ENCODE peak calls at places on chromosomes 1 and 21, in five cellular contexts. F is GM12878, K is mammary epithelial cell, E is fibroblast of lung, L is H1. H is an unnamed sample. For H3K36me3, the result is how much of the 10 kb centered on the place peaks cover.

GRCh38 chr1:31181515-31182343 is 58.0 kb downstream of the NKAIN1 start:
- DNase-seq in F (no peak), K (peak), E (peak), L (peak), H (no peak)

GRCh38 chr1:244301595-244302130 is 150.0 kb downstream of the ADSS2 start:
- DNase-seq in F (no peak), K (no peak), E (no peak), L (no peak), H (no peak)

GRCh38 chr1:236870721-236871120 is 75.6 kb downstream of the MTR start:
- DNase-seq in F (no peak), K (no peak), E (no peak), L (no peak), H (no peak)

GRCh38 chr1:18151436-18151835 is 43.8 kb downstream of the IGSF21 start:
- DNase-seq in F (no peak), K (no peak), E (no peak), L (no peak), H (no peak)

GRCh38 chr1:109197163-109198042 is 16.3 kb upstream of the SARS1 start:
- DNase-seq in F (no peak), K (peak), E (peak), L (no peak), H (peak)

GRCh38 chr1:1440941-1441888 is 5.7 kb downstream of the VWA1 start:
- DNase-seq in F (no peak), K (no peak), E (no peak), L (peak), H (no peak)

GRCh38 chr1:36208978-36209708 is 15.1 kb upstream of the THRAP3 start:
- DNase-seq in F (no peak), K (no peak), E (no peak), L (no peak), H (no peak)

GRCh38 chr21:36549470-36549869 is 69.5 kb upstream of the CLDN14 start:
- DNase-seq in F (no peak), K (no peak), E (no peak), L (peak), H (no peak)

GRCh38 chr1:59346429-59346828 is 49.5 kb downstream of the FGGY start:
- DNase-seq in F (no peak), K (no peak), E (no peak), L (no peak), H (no peak)

GRCh38 chr1:20150326-20150705 is 11.2 kb downstream of the PLA2G2F start:
- DNase-seq in F (no peak), K (no peak), E (no peak), L (no peak), H (no peak)

GRCh38 chr1:48691429-48692001 is 85.2 kb downstream of the BEND5 start:
- DNase-seq in F (no peak), K (no peak), E (no peak), L (no peak), H (no peak)

GRCh38 chr1:217133958-217134856 is 411.0 kb upstream of the ESRRG start:
- DNase-seq in F (no peak), K (no peak), E (peak), L (peak), H (no peak)

GRCh38 chr1:217135987-217136894 is 413.0 kb upstream of the ESRRG start:
- DNase-seq in F (no peak), K (no peak), E (no peak), L (peak), H (no peak)

GRCh38 chr1:217134857-217135568 is 411.8 kb upstream of the ESRRG start:
- DNase-seq in F (no peak), K (peak), E (peak), L (peak), H (no peak)

GRCh38 chr1:217135569-217135915 is 412.3 kb upstream of the ESRRG start:
- DNase-seq in F (no peak), K (peak), E (peak), L (peak), H (no peak)

GRCh38 chr1:217133092-217133491 is 409.9 kb upstream of the ESRRG start:
- DNase-seq in F (no peak), K (no peak), E (no peak), L (peak), H (no peak)
- TF ChIP-seq EZH2 in F (no peak), K (no peak), E (no peak), L (peak), H (no peak)

DNA sequence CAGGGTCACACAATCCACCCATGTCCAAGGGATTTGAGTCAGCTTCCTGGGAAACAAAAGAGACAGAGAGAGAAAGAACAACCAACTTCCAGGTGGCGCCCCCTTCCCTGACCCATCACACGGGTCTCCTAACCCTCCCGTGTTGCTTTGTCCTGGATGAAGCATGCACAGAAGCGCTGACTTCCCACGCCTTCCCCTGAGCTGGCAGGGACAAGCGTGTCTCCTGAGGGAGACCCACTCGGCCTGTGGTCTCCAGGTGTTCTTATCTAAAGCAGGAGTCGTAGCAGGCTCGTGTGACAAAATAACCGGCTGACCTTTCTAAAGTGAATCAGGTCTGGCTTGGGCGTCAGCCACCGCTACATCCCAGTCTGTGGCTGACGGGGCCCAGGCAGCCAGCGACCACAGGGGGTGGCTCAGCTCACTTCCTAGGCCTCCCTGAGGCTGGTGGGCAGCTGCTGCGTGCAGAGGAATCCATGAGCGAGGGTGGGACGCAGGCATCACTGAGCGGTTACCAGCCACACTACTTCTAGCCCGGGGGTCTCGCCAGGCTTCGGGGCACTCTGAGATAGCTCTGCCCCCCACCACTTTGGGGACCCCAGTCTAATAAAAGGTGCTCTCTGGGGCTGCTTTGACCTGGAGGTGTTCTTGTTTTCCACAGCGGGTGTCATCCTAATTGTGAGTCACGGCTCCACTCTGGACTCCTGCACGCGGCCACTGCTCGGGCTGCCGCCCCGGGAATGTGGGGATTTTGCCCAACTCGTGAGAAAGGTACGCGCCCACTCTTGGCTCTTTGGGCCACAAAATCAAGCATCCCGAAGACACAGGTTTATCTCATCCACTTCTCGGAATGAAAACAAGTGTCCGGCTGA is 40.4 kb downstream of the UBASH3A start:
- DNase-seq in F (no peak), K (no peak), E (no peak), L (no peak), H (no peak)
- H3K36me3 ChIP-seq in F (under half), K (under half), E (under half), L (under half), H (under half)

DNA sequence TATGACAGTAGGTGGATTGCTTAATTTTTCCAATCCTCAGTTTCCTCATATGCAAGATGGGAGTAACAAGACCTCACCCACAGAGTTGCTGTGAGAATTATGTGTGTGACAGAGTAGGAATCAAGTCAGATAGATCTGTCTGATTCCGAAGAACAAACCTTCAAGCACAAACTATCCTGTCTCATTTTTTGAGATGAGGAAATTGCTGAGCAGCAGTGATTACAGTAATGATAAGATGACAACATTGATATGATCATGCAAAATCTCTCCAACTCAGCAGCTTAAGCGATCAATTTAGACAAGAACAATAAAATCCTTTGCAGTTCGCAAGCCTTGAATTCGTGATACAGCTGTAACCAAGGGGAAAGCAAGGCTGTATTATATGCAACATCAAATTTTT is 474.1 kb downstream of the OMA1 start:
- DNase-seq in F (no peak), K (no peak), E (no peak), L (no peak), H (no peak)
- TF ChIP-seq EZH2 in F (no peak), K (no peak), E (no peak), L (no peak), H (no peak)

GRCh38 chr21:34830386-34831140 is 161.8 kb downstream of the CLIC6 start:
- DNase-seq in F (no peak), K (no peak), E (no peak), L (no peak), H (no peak)
- H3K36me3 ChIP-seq in F (under half), K (half or more), E (under half), L (under half), H (under half)

DNA sequence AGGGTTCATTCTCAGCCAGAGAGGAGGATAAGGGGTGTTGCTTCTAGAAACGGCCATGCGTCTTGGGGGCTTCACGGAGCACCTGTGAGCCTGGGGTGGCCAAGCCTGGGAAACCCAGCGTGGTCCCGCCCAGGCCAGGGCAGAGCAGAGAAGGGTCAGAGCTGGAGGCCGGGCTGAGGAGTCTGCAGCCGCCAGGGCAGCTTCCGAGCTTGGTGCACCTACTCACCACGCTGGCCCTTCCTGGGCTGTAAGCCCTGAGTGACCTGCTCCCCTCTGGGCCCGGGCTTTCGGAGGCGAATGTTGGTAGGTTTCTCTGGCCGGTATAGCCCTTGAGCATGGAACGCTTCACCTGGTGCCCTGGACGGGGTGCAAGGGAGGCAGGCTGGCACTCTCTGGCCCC is 169.8 kb upstream of the ARHGEF16 start:
- DNase-seq in F (no peak), K (no peak), E (no peak), L (no peak), H (no peak)
- TF ChIP-seq EZH2 in F (no peak), K (no peak), E (no peak), L (no peak), H (no peak)

GRCh38 chr1:161342186-161342585 is 25.5 kb downstream of the CFAP126 start:
- DNase-seq in F (no peak), K (no peak), E (no peak), L (no peak), H (no peak)
- H3K36me3 ChIP-seq in F (under half), K (under half), E (under half), L (under half), H (under half)

GRCh38 chr1:152107984-152108898 is 7.0 kb downstream of the TCHH start:
- DNase-seq in F (no peak), K (no peak), E (peak), L (peak), H (no peak)
- TF ChIP-seq EZH2 in F (no peak), K (no peak), E (no peak), L (peak), H (no peak)

GRCh38 chr1:10171995-10172669 is 38.2 kb upstream of the KIF1B start:
- DNase-seq in F (no peak), K (no peak), E (no peak), L (no peak), H (no peak)
- H3K36me3 ChIP-seq in F (under half), K (under half), E (under half), L (under half), H (under half)